ENCODE peak calls at places on chromosomes 16 and 17, in seven cellular contexts. S, D, W, J, X, C and B are unnamed samples. For H3K27me3, the result is how much of the 10 kb centered on the place peaks cover.

GRCh38 chr16:70780546-70780945 is 20.4 kb downstream of the VAC14 start:
- DNase-seq in C (no peak), S (no peak), X (no peak), W (no peak), D (no peak), J (no peak), B (no peak)

GRCh38 chr17:67575325-67575724 is 142.4 kb upstream of the NOL11 start:
- DNase-seq in X (no peak), D (no peak), S (peak), C (no peak), J (peak), W (no peak), B (peak)

GRCh38 chr16:57026778-57027062 is 37.4 kb downstream of the NLRC5 start:
- DNase-seq in X (no peak), J (no peak), W (no peak), D (no peak), S (no peak), C (no peak), B (no peak)

GRCh38 chr17:55086635-55087058 is 118.1 kb downstream of the STXBP4 start:
- DNase-seq in J (peak), S (no peak), X (no peak), C (no peak), D (no peak), W (peak), B (no peak)

GRCh38 chr16:30658731-30659506 is 688 bp downstream of the FBRS start:
- DNase-seq in X (no peak), J (no peak), W (peak), S (peak), C (peak), D (peak), B (peak)

GRCh38 chr17:80106176-80106575 is 4.8 kb downstream of the GAA start:
- DNase-seq in W (no peak), S (no peak), J (no peak), X (no peak), C (no peak), D (no peak), B (no peak)

GRCh38 chr17:4587803-4588202 is 3.5 kb downstream of the SMTNL2 start:
- DNase-seq in J (peak), C (no peak), S (no peak), D (no peak), W (no peak), X (no peak), B (no peak)

GRCh38 chr17:50830994-50831393 is 4.4 kb upstream of the WFIKKN2 start:
- DNase-seq in W (no peak), X (no peak), J (no peak), C (no peak), D (no peak), S (no peak), B (no peak)

GRCh38 chr16:89981414-89981813 is 32.9 kb downstream of the DEF8 start:
- DNase-seq in C (no peak), W (no peak), X (no peak), D (no peak), S (no peak), J (no peak), B (no peak)

GRCh38 chr16:8645141-8645521 is 23.6 kb downstream of the METTL22 start:
- DNase-seq in S (no peak), D (no peak), C (no peak), W (no peak), X (no peak), J (no peak), B (no peak)

GRCh38 chr17:40560592-40561293 is 4.5 kb downstream of the CCR7 start:
- DNase-seq in X (no peak), D (no peak), J (peak), W (no peak), S (no peak), C (no peak), B (no peak)

GRCh38 chr17:75645501-75645888 is 12.3 kb downstream of the SMIM5 start:
- DNase-seq in S (peak), W (peak), X (peak), J (no peak), D (no peak), C (no peak), B (peak)

GRCh38 chr17:43814026-43814425 is 18.9 kb downstream of the MPP3 start:
- DNase-seq in D (no peak), S (no peak), X (no peak), W (no peak), C (no peak), J (no peak), B (no peak)

GRCh38 chr16:81003610-81004460 is 2.9 kb downstream of the CMC2 start:
- DNase-seq in W (no peak), D (peak), J (no peak), C (no peak), X (no peak), S (no peak), B (no peak)

GRCh38 chr16:15741207-15741871 is 91.3 kb downstream of the NDE1 start:
- DNase-seq in S (no peak), D (no peak), C (no peak), X (no peak), J (no peak), W (no peak), B (no peak)

GRCh38 chr17:28896884-28897768 is at the start of gene FLOT2:
- DNase-seq in C (peak), X (peak), J (peak), S (peak), W (no peak), D (peak), B (peak)

GRCh38 chr17:67974598-67975066 is 21.6 kb downstream of the C17orf58 start:
- DNase-seq in J (no peak), C (no peak), W (no peak), D (no peak), S (no peak), X (no peak), B (no peak)

GRCh38 chr16:78866556-78866955 is 734.0 kb downstream of the MAF start:
- DNase-seq in X (no peak), J (no peak), S (no peak), D (peak), W (no peak), C (peak), B (peak)

GRCh38 chr16:82111944-82112343 is 58.1 kb downstream of the MPHOSPH6 start:
- DNase-seq in C (no peak), J (no peak), X (no peak), D (no peak), S (no peak), W (no peak), B (no peak)

GRCh38 chr17:327971-328370 is 24.6 kb downstream of the RPH3AL start:
- DNase-seq in W (no peak), J (no peak), S (no peak), X (no peak), D (peak), C (no peak), B (no peak)

GRCh38 chr16:78689031-78689430 is 589.6 kb downstream of the WWOX start:
- DNase-seq in S (no peak), D (no peak), X (no peak), W (no peak), J (no peak), C (no peak), B (no peak)

GRCh38 chr16:12132290-12132689 is 155.8 kb downstream of the SNX29 start:
- DNase-seq in D (no peak), J (no peak), S (no peak), C (no peak), X (no peak), W (no peak), B (no peak)

DNA sequence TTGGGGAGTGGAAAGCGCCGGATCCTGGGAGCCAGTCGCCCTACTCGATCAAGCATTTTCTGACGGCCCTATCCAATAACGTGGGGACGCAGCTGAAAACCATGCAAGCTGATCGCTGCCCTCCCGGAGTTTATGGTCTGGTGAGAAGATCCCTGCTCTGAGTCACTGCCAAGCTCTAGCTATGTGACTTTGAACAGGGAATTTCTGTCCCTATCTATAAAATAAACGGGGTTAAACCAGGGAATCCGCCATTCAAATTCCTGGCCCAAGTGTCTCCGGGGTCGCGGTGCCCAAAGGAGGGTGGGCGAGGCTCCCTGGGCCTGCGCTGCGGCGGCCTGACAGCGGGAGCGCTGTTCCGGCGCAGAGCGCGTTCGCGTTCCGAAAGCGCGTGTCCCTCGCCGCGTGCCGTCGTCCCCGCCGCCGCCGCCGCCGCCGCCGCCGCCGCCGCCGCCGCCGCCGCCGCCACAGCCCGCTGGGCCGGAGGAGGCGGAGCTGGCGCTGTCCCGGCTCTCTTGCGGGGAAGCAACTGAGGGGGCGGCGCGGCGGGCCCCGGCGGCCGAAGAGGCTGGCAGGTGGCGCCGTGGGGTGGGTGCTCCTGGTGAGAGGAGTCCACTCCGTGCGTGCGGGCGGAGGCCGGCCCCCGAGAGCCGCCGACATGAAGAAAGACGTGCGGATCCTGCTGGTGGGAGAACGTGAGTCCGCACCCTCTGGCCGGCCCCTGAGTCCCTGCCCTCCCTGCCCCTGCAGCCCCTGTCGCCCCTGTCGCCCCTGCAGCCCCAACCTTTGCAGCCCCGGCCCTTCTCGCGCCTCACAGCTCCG is at the start of gene RHOT1:
- DNase-seq in D (peak), X (peak), S (peak), W (peak), C (peak), J (peak), B (peak)
- TF ChIP-seq POLR2A in D (no peak), X (no peak), S (peak), W (no peak), C (no peak), J (peak), B (no peak)

DNA sequence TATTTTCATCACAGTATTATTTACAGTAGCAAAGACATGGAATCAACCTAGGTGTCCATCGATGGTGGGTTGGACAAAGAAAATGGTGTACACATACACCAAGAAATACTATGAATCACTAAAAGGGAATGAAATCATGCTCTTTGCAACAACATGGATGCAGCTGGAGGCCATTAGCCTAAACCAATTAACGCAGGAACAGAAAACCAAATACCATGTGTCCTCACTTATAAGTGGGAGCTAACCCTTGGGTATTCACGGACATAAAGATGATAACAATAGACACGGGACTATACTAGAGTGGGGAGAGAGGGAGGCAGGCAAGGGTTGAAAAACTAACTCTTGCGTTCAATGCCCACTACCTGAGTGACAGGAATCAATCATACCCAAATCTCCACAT is 41.0 kb downstream of the MRPS23 start:
- DNase-seq in J (no peak), S (no peak), X (no peak), W (no peak), C (no peak), D (no peak), B (no peak)
- H3K27me3 ChIP-seq in J (under half), S (under half), X (under half), W (under half), C (under half), D (under half), B (under half)

GRCh38 chr17:82449136-82449882 is 1.2 kb downstream of the CYBC1 start:
- DNase-seq in S (peak), C (peak), J (no peak), X (no peak), W (no peak), D (no peak), B (no peak)
- TF ChIP-seq POLR2A in S (peak), C (no peak), J (no peak), X (no peak), W (no peak), D (no peak), B (no peak)

GRCh38 chr17:6162216-6162615 is 92.0 kb downstream of the WSCD1 start:
- DNase-seq in D (no peak), J (no peak), X (no peak), C (no peak), W (no peak), S (no peak), B (no peak)

GRCh38 chr17:6162892-6163291 is 92.7 kb downstream of the WSCD1 start:
- DNase-seq in S (no peak), W (no peak), C (no peak), D (no peak), X (no peak), J (no peak), B (no peak)

GRCh38 chr17:6159541-6160187 is 89.5 kb downstream of the WSCD1 start:
- DNase-seq in C (no peak), J (no peak), X (no peak), S (no peak), D (no peak), W (no peak), B (no peak)

GRCh38 chr17:6160188-6160555 is 90.0 kb downstream of the WSCD1 start:
- DNase-seq in J (no peak), D (no peak), X (no peak), W (no peak), C (no peak), S (no peak), B (no peak)

GRCh38 chr17:6161456-6161855 is 91.3 kb downstream of the WSCD1 start:
- DNase-seq in X (no peak), C (no peak), J (no peak), W (no peak), D (no peak), S (no peak), B (no peak)
- H3K27me3 ChIP-seq in X (under half), C (under half), J (under half), W (under half), D (under half), S (under half), B (under half)

GRCh38 chr17:76697702-76698465 is 12.9 kb downstream of the MXRA7 start:
- DNase-seq in D (peak), C (peak), S (no peak), W (no peak), J (peak), X (no peak), B (no peak)

GRCh38 chr17:76701471-76701967 is 9.2 kb downstream of the MXRA7 start:
- DNase-seq in S (no peak), X (no peak), C (no peak), W (no peak), J (no peak), D (no peak), B (no peak)

GRCh38 chr17:76702941-76703637 is 7.7 kb downstream of the MXRA7 start:
- DNase-seq in X (no peak), C (no peak), J (no peak), W (no peak), S (no peak), D (peak), B (no peak)

GRCh38 chr17:76700290-76700626 is 10.5 kb downstream of the MXRA7 start:
- DNase-seq in C (no peak), J (no peak), S (no peak), W (no peak), X (no peak), D (no peak), B (no peak)

DNA sequence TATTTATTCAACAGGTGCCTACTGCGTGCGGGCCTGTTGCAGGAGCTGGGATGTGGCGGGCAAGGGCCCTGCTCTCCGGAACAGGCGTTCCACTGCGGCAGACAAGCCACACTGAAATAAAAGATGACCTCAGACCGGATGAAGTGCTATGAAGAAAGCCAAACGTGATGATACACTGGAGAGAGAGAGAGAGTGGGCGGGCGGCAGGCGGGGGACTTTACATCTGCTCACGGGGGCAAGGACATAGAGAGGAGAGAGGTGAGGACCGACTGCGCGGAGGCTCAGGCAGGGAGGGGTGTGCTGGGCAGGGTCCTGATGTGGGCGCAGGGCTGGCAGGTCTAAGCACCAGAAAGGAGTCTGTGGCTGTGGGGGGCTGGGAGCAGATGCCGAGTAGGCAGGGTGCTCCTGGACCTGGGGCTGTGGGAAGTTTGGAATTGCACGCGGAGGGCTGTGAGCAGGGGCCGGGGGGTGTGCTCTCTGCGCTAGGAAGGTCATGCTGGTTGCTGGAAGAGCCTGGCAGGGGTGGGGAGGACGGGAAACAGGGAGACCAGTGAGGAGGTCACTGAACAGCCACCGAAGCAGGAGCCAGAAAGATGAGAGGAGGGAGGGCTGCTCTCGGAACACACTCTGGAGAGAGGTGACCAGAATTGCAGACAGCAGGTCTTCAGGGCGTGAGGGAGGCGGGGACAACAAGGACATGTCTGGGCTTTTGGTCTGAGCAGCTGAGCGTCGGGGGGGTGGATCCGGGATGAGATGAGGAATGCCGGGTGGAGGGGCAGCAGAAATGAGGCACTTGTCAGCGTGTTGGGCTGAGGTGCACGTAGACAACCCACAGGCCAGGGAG is 9.9 kb downstream of the MXRA7 start:
- DNase-seq in C (peak), W (no peak), S (no peak), D (peak), J (no peak), X (peak), B (peak)
- TF ChIP-seq POLR2A in C (peak), W (no peak), S (no peak), D (peak), J (no peak), X (no peak), B (no peak)